ENCODE peak calls at places on chromosomes 13 and 19, in six cellular contexts. E, I, S, Q, H and G are unnamed samples.

GRCh38 chr19:17448190-17448967 is at the start of gene TMEM221:
- DNase-seq in H (peak), E (no peak), S (no peak), I (peak), Q (no peak), G (no peak)

GRCh38 chr19:20162821-20163220 is 4.2 kb upstream of the ZNF486 start:
- DNase-seq in I (no peak), Q (no peak), S (no peak), H (no peak), E (no peak), G (no peak)

GRCh38 chr13:105937451-105937850 is 598.0 kb downstream of the EFNB2 start:
- DNase-seq in S (no peak), Q (peak), E (no peak), H (no peak), I (no peak), G (no peak)

GRCh38 chr13:45847554-45848224 is 3.9 kb downstream of the SIAH3 start:
- DNase-seq in H (no peak), E (no peak), S (no peak), I (peak), Q (no peak), G (no peak)

GRCh38 chr13:85603735-85604134 is 195.5 kb downstream of the SLITRK6 start:
- DNase-seq in Q (no peak), I (no peak), H (no peak), S (no peak), E (no peak), G (no peak)

GRCh38 chr19:47258895-47259555 is 2.7 kb downstream of the CCDC9 start:
- DNase-seq in E (no peak), S (no peak), Q (no peak), H (no peak), I (no peak), G (no peak)

GRCh38 chr19:17405250-17406038 is at the start of gene BST2:
- DNase-seq in S (peak), I (peak), H (peak), Q (no peak), E (no peak), G (no peak)

GRCh38 chr19:35265126-35265995 is 3.4 kb upstream of the USF2 start:
- DNase-seq in S (no peak), Q (no peak), I (peak), H (peak), E (peak), G (no peak)

GRCh38 chr13:44734204-44734707 is 158.1 kb upstream of the TSC22D1 start:
- DNase-seq in S (no peak), I (peak), Q (peak), H (peak), E (peak), G (no peak)

GRCh38 chr19:40110570-40110969 is 19.8 kb upstream of the ZNF780A start:
- DNase-seq in H (no peak), Q (no peak), I (no peak), S (no peak), E (no peak), G (peak)

GRCh38 chr19:35446194-35446593 is 1.9 kb upstream of the FFAR2 start:
- DNase-seq in E (no peak), S (no peak), H (no peak), I (no peak), Q (no peak), G (no peak)

GRCh38 chr13:111252449-111253124 is 67.9 kb upstream of the TEX29 start:
- DNase-seq in I (no peak), E (peak), H (peak), S (no peak), Q (no peak), G (no peak)

GRCh38 chr19:11451327-11451941 is 16.0 kb downstream of the PRKCSH start:
- DNase-seq in E (no peak), I (no peak), H (no peak), S (no peak), Q (no peak), G (no peak)

GRCh38 chr13:101473458-101473857 is 21.0 kb downstream of the ITGBL1 start:
- DNase-seq in I (no peak), S (no peak), E (peak), Q (peak), H (peak), G (no peak)

GRCh38 chr13:73261739-73262216 is 203.0 kb downstream of the KLF5 start:
- DNase-seq in I (peak), H (peak), Q (no peak), E (no peak), S (no peak), G (no peak)

GRCh38 chr19:31496076-31496475 is 146.8 kb upstream of the TSHZ3 start:
- DNase-seq in Q (no peak), E (no peak), S (no peak), H (no peak), I (no peak), G (no peak)

GRCh38 chr13:113157929-113158747 is at the start of gene PROZ:
- DNase-seq in I (peak), E (no peak), Q (no peak), H (no peak), S (no peak), G (no peak)

GRCh38 chr19:4582980-4583842 is 23.7 kb upstream of the SEMA6B start:
- DNase-seq in I (no peak), H (no peak), S (no peak), Q (no peak), E (no peak), G (no peak)

GRCh38 chr13:50677687-50678463 is 165.6 kb downstream of the DLEU7 start:
- DNase-seq in I (no peak), E (peak), Q (peak), S (no peak), H (peak), G (no peak)

GRCh38 chr19:7505682-7506384 is 10.1 kb upstream of the ZNF358 start:
- DNase-seq in H (no peak), I (no peak), Q (no peak), E (no peak), S (no peak), G (no peak)

GRCh38 chr19:17026041-17026658 is 460 bp downstream of the CPAMD8 start:
- DNase-seq in Q (no peak), I (no peak), H (no peak), S (no peak), E (no peak), G (no peak)

GRCh38 chr13:31427151-31427867 is 227.5 kb downstream of the B3GLCT start:
- DNase-seq in H (no peak), S (no peak), I (no peak), E (no peak), Q (no peak), G (no peak)

GRCh38 chr19:58406818-58407657 is 1.4 kb upstream of the ZNF584 start:
- DNase-seq in E (peak), I (no peak), Q (no peak), S (no peak), H (no peak), G (no peak)

GRCh38 chr13:64910061-64910460 is 2320.1 kb downstream of the PCDH9 start:
- DNase-seq in H (peak), S (no peak), E (no peak), I (no peak), Q (no peak), G (no peak)

GRCh38 chr13:48412100-48412556 is 785 bp downstream of the LPAR6 start:
- DNase-seq in Q (no peak), S (no peak), E (peak), I (no peak), H (peak), G (no peak)

GRCh38 chr13:32426981-32427851 is 714 bp downstream of the N4BP2L1 start:
- DNase-seq in S (no peak), Q (no peak), E (peak), H (peak), I (peak), G (no peak)

GRCh38 chr19:3687774-3688706 is 12.2 kb downstream of the PIP5K1C start:
- DNase-seq in I (peak), E (no peak), S (no peak), Q (no peak), H (peak), G (no peak)

GRCh38 chr13:25345555-25345954 is 26.2 kb upstream of the ATP8A2 start:
- DNase-seq in Q (no peak), E (no peak), H (peak), I (no peak), S (no peak), G (no peak)

GRCh38 chr19:18377026-18377425 is 8.9 kb upstream of the GDF15 start:
- DNase-seq in Q (no peak), I (peak), E (no peak), H (no peak), S (no peak), G (peak)

GRCh38 chr19:18206018-18206417 is 2.2 kb upstream of the RAB3A start:
- DNase-seq in S (no peak), I (no peak), Q (no peak), H (no peak), E (no peak), G (no peak)

GRCh38 chr19:39174142-39174541 is 22.6 kb upstream of the NCCRP1 start:
- DNase-seq in S (no peak), H (no peak), I (no peak), Q (no peak), E (no peak), G (no peak)

GRCh38 chr13:23996456-23996855 is 99.2 kb upstream of the C1QTNF9B start:
- DNase-seq in E (no peak), H (no peak), S (no peak), Q (no peak), I (no peak), G (no peak)

GRCh38 chr13:41456768-41457588 is at the start of gene RGCC:
- DNase-seq in E (peak), I (peak), Q (peak), S (no peak), H (peak), G (no peak)

GRCh38 chr13:36431204-36432105 is 840 bp upstream of the CCNA1 start:
- DNase-seq in H (peak), I (no peak), S (no peak), Q (no peak), E (no peak), G (no peak)

GRCh38 chr19:14089662-14090508 is 666 bp downstream of the SAMD1 start:
- DNase-seq in E (peak), S (no peak), Q (peak), H (peak), I (peak), G (no peak)

GRCh38 chr19:18647807-18648206 is 11.0 kb downstream of the KLHL26 start:
- DNase-seq in Q (no peak), I (no peak), H (no peak), S (no peak), E (no peak), G (no peak)

GRCh38 chr19:8335343-8336071 is 7.6 kb downstream of the KANK3 start:
- DNase-seq in Q (no peak), H (no peak), E (no peak), I (no peak), S (no peak), G (no peak)

GRCh38 chr19:55406869-55407624 is 541 bp downstream of the UBE2S start:
- DNase-seq in S (no peak), I (peak), Q (no peak), H (peak), E (peak), G (no peak)

GRCh38 chr19:56746367-56746766 is 74.8 kb upstream of the ZNF835 start:
- DNase-seq in H (no peak), Q (no peak), I (no peak), E (no peak), S (no peak), G (no peak)

DNA sequence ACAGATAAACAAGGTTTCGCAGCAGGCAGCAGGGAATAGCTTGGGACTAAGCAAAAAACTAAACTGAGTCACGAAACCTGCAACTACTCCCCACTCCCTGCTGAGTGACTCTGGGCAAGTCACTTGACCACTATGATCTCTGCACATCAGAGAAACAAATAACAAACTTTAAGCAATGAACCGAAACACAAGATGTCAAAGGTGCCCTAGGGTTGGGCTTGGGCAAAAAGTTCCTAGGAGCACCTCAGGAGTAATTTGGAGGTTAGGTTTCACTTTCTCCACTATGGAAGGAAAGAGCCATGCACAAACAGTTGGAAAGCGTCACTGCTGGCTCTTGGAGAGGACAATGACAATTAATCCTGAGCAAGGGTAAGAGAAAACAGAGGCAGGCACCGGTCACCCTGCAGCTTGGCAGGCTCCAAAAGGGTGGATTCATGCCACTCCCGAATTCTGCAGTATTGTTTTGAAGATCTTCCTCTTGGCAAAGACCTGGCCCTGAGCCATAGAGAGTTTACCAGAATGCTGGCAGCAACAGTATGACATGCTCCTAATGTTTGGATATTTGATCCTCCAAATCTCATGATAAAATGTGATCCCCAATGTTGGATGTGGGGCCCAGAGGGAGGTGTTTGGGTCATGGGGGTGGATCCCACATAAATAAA is 60.3 kb downstream of the CRYL1 start:
- DNase-seq in I (no peak), S (no peak), E (no peak), H (peak), Q (no peak), G (peak)
- H3K4me3 ChIP-seq in I (no peak), S (no peak), E (no peak), H (no peak), Q (no peak), G (peak)

DNA sequence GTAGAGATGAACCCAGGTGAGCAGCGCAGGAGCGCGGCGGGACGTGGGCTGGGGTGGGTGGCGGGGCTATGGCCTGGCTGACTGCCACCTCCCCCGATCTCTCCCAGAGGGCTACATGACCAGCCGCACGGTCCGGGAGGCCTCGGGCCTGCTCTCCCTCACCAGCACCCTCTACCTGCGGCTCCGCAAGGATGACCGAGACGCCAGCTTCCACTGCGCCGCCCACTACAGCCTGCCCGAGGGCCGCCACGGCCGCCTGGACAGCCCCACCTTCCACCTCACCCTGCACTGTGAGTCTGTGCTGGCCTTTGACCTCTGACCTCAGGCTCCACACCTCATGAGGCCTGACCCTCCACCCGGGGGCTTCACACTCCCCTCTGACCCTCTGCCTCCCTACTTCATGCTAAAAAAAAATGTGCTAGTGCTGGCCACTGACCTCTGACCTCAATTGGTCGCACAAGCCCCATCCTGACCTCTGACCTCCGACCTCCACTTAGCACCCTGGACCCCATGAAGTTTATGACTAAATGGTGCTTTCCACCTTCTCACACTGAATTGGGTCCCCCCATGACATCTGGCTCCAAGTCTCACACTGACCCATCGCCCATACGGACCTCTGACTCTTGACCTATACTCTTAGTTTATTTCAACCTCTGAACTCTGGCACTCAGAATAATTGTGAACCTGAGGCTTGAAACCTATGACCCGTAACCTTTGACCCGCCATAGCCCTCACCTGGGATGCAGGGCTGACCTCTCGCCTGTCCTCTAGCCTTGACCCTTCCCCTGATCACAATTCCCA is 4.6 kb downstream of the BCAM start:
- DNase-seq in I (no peak), Q (no peak), E (no peak), S (no peak), H (no peak), G (no peak)
- TF ChIP-seq CTCF in I (no peak), Q (no peak), E (no peak), S (no peak), H (no peak), G (no peak)

GRCh38 chr13:94658926-94659649 is 53.3 kb downstream of the SOX21 start:
- DNase-seq in E (peak), H (peak), I (no peak), S (no peak), Q (no peak), G (no peak)
- H3K4me3 ChIP-seq in E (no peak), H (no peak), I (no peak), S (no peak), Q (no peak), G (no peak)

DNA sequence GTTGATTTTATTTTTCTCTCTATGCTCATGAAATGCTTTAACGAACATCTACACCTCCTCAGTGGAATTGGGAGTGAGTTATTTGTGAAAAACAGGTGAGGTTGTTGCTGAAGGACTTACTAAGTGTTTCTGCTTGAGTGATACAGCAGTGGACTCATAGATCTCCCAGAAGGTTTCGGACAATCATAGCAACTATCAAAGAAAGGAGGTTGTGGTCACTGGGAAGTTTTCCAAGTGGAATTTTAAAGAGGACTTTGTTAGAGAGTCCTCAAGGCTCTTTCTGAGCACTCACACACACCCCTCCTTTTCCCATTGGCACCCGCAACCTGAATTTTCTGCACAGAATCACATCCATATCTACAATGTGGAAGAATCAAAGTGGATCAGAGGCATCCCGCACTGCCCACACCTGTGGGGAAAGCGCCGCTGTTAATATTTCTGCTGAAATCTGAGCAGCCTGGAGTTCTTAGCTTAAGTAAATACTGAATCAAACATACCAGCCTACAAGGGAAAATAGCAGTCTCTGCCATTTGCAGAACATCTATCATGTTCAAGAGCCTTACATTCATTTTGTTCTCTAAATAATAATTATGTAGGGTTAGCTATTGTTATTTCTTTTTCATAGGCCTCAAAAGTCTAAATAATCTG is 719.4 kb downstream of the DIAPH3 start:
- DNase-seq in H (no peak), Q (no peak), S (no peak), I (no peak), E (no peak), G (no peak)
- TF ChIP-seq CTCF in H (no peak), Q (no peak), S (no peak), I (no peak), E (no peak), G (no peak)

DNA sequence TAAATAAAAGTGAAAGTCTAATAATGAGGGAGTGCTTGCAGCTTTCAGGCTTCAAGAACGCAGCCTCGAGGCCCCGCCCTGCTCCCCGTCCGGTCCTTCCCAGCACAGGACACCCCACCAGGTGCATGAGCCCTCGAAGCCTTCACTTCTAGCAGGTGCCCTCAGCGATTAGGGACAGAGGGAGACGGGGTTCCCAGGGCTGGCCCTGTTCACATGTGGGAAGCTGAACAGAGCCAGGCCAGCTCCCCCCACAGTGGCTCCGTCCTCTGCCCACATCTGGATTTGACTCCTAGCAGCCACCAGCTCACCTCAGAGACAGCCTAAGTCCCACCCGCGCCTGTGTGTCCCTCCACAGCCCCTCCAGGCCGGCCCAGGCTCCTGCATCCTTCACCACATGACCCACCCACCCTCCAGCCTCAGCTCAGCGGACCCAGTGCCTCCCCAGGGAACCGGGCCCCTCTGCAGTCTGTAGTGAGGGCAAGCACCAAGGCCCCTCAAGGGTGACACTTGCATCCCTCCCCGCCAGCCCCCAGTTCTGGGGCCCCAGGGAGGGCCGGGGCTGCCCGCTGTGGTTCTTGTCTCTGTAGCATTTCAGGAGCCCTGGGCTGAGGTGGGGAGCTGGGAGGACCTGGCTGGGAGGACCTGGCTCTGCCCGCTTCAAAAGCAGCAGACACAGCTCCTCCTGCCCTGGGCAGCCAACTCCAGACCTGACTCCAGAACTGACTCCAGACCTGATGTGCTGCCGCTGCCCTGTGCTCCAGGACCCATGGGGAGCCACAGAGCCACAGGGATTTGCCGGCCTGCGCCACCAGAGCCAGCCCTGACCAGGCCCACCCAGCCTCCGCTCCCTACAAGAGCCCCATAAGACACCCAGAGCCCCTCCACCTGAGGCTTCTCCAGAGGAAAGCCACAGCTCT is 27.3 kb downstream of the GPX4 start:
- DNase-seq in Q (no peak), H (no peak), S (no peak), I (no peak), E (no peak), G (no peak)
- H3K4me3 ChIP-seq in Q (peak), H (peak), S (peak), I (no peak), E (peak), G (no peak)